ENCODE peak calls at places on chromosomes 12 and 14, in six cellular contexts. One of them, this sample, is unnamed.

GRCh38 chr14:50917449-50917848 is 26.8 kb downstream of the PYGL start:
- DNase-seq in endothelial cell: no peak
- DNase-seq in GM10248: no peak
- DNase-seq in lower lobe of right lung: no peak
- DNase-seq in colonic mucosa: no peak
- DNase-seq in heart left ventricle: no peak
- DNase-seq in this sample: no peak

GRCh38 chr12:131487379-131488129 is 223.3 kb upstream of the SFSWAP start:
- DNase-seq in endothelial cell: no peak
- DNase-seq in GM10248: no peak
- DNase-seq in lower lobe of right lung: no peak
- DNase-seq in colonic mucosa: no peak
- DNase-seq in heart left ventricle: no peak
- DNase-seq in this sample: no peak

GRCh38 chr14:105385322-105385637 is 13.1 kb upstream of the TEX22 start:
- DNase-seq in endothelial cell: no peak
- DNase-seq in GM10248: no peak
- DNase-seq in lower lobe of right lung: no peak
- DNase-seq in colonic mucosa: no peak
- DNase-seq in heart left ventricle: peak
- DNase-seq in this sample: no peak

GRCh38 chr12:62621239-62621638 is 154.6 kb downstream of the MON2 start:
- DNase-seq in endothelial cell: no peak
- DNase-seq in GM10248: no peak
- DNase-seq in lower lobe of right lung: no peak
- DNase-seq in colonic mucosa: no peak
- DNase-seq in heart left ventricle: no peak
- DNase-seq in this sample: no peak

GRCh38 chr12:42670719-42671118 is 81.2 kb upstream of the PRICKLE1 start:
- DNase-seq in endothelial cell: no peak
- DNase-seq in GM10248: no peak
- DNase-seq in lower lobe of right lung: no peak
- DNase-seq in colonic mucosa: no peak
- DNase-seq in heart left ventricle: no peak
- DNase-seq in this sample: no peak

GRCh38 chr14:51996148-51996746 is 6.9 kb downstream of the RTRAF start:
- DNase-seq in endothelial cell: no peak
- DNase-seq in GM10248: no peak
- DNase-seq in lower lobe of right lung: no peak
- DNase-seq in colonic mucosa: no peak
- DNase-seq in heart left ventricle: no peak
- DNase-seq in this sample: no peak

GRCh38 chr12:72015895-72016294 is 77.2 kb downstream of the TPH2 start:
- DNase-seq in endothelial cell: no peak
- DNase-seq in GM10248: no peak
- DNase-seq in lower lobe of right lung: no peak
- DNase-seq in colonic mucosa: no peak
- DNase-seq in heart left ventricle: no peak
- DNase-seq in this sample: no peak

GRCh38 chr14:69471436-69471835 is 13.1 kb upstream of the PLEKHD1 start:
- DNase-seq in endothelial cell: no peak
- DNase-seq in GM10248: no peak
- DNase-seq in lower lobe of right lung: no peak
- DNase-seq in colonic mucosa: no peak
- DNase-seq in heart left ventricle: no peak
- DNase-seq in this sample: no peak

GRCh38 chr12:94732367-94732990 is 82.1 kb upstream of the TMCC3 start:
- DNase-seq in endothelial cell: no peak
- DNase-seq in GM10248: no peak
- DNase-seq in lower lobe of right lung: no peak
- DNase-seq in colonic mucosa: no peak
- DNase-seq in heart left ventricle: no peak
- DNase-seq in this sample: no peak

GRCh38 chr12:30643366-30643765 is 52.3 kb downstream of the IPO8 start:
- DNase-seq in endothelial cell: no peak
- DNase-seq in GM10248: no peak
- DNase-seq in lower lobe of right lung: no peak
- DNase-seq in colonic mucosa: no peak
- DNase-seq in heart left ventricle: no peak
- DNase-seq in this sample: no peak

GRCh38 chr12:120885521-120885920 is 18.6 kb downstream of the SPPL3 start:
- DNase-seq in endothelial cell: no peak
- DNase-seq in GM10248: no peak
- DNase-seq in lower lobe of right lung: no peak
- DNase-seq in colonic mucosa: no peak
- DNase-seq in heart left ventricle: no peak
- DNase-seq in this sample: no peak

GRCh38 chr12:120882055-120882555 is 22.1 kb downstream of the SPPL3 start:
- DNase-seq in endothelial cell: no peak
- DNase-seq in GM10248: no peak
- DNase-seq in lower lobe of right lung: no peak
- DNase-seq in colonic mucosa: no peak
- DNase-seq in heart left ventricle: no peak
- DNase-seq in this sample: no peak

GRCh38 chr12:120887253-120888043 is 16.7 kb downstream of the SPPL3 start:
- DNase-seq in endothelial cell: no peak
- DNase-seq in GM10248: no peak
- DNase-seq in lower lobe of right lung: no peak
- DNase-seq in colonic mucosa: no peak
- DNase-seq in heart left ventricle: no peak
- DNase-seq in this sample: no peak

GRCh38 chr12:120886194-120887018 is 17.8 kb downstream of the SPPL3 start:
- DNase-seq in endothelial cell: no peak
- DNase-seq in GM10248: peak
- DNase-seq in lower lobe of right lung: no peak
- DNase-seq in colonic mucosa: no peak
- DNase-seq in heart left ventricle: no peak
- DNase-seq in this sample: no peak

DNA sequence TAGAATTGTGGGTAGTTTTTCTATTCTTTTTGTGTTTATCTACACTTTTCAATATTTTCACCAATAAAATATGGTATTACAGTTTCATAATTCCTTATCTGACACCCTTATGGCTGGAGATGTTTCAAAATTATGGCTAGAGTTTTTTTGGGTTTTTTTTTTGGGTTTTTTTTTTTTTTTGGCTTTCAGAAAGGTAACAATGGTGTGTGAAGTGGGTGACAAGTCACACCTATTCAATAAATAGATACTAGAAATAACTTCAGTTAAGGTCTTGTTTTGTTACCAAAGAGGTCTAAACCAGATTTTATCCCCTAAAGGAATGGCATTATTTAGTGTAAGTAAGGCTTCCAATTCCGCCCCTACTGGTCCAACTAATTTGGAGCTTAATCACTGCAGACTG is 19.5 kb downstream of the SPPL3 start:
- DNase-seq in endothelial cell: no peak
- DNase-seq in GM10248: no peak
- DNase-seq in lower lobe of right lung: no peak
- DNase-seq in colonic mucosa: no peak
- DNase-seq in heart left ventricle: no peak
- DNase-seq in this sample: no peak
- TF ChIP-seq CTCF in endothelial cell: no peak
- TF ChIP-seq CTCF in GM10248: no peak
- TF ChIP-seq CTCF in lower lobe of right lung: no peak
- TF ChIP-seq CTCF in colonic mucosa: no peak
- TF ChIP-seq CTCF in heart left ventricle: no peak
- TF ChIP-seq CTCF in this sample: no peak

GRCh38 chr12:109899783-109900751 is at the start of gene TCHP:
- DNase-seq in endothelial cell: peak
- DNase-seq in GM10248: peak
- DNase-seq in lower lobe of right lung: peak
- DNase-seq in colonic mucosa: peak
- DNase-seq in heart left ventricle: peak
- DNase-seq in this sample: no peak
- TF ChIP-seq CTCF in endothelial cell: no peak
- TF ChIP-seq CTCF in GM10248: peak
- TF ChIP-seq CTCF in lower lobe of right lung: peak
- TF ChIP-seq CTCF in colonic mucosa: no peak
- TF ChIP-seq CTCF in heart left ventricle: no peak
- TF ChIP-seq CTCF in this sample: peak

GRCh38 chr14:26255213-26255612 is 342.6 kb downstream of the NOVA1 start:
- DNase-seq in endothelial cell: no peak
- DNase-seq in GM10248: no peak
- DNase-seq in lower lobe of right lung: no peak
- DNase-seq in colonic mucosa: no peak
- DNase-seq in heart left ventricle: no peak
- DNase-seq in this sample: no peak
- TF ChIP-seq CTCF in endothelial cell: no peak
- TF ChIP-seq CTCF in GM10248: no peak
- TF ChIP-seq CTCF in lower lobe of right lung: peak
- TF ChIP-seq CTCF in colonic mucosa: no peak
- TF ChIP-seq CTCF in heart left ventricle: no peak
- TF ChIP-seq CTCF in this sample: peak

GRCh38 chr12:76568130-76568529 is 8.6 kb upstream of the OSBPL8 start:
- DNase-seq in endothelial cell: no peak
- DNase-seq in GM10248: no peak
- DNase-seq in lower lobe of right lung: no peak
- DNase-seq in colonic mucosa: no peak
- DNase-seq in heart left ventricle: no peak
- DNase-seq in this sample: no peak
- TF ChIP-seq CTCF in endothelial cell: no peak
- TF ChIP-seq CTCF in GM10248: no peak
- TF ChIP-seq CTCF in lower lobe of right lung: no peak
- TF ChIP-seq CTCF in colonic mucosa: no peak
- TF ChIP-seq CTCF in heart left ventricle: no peak
- TF ChIP-seq CTCF in this sample: no peak

DNA sequence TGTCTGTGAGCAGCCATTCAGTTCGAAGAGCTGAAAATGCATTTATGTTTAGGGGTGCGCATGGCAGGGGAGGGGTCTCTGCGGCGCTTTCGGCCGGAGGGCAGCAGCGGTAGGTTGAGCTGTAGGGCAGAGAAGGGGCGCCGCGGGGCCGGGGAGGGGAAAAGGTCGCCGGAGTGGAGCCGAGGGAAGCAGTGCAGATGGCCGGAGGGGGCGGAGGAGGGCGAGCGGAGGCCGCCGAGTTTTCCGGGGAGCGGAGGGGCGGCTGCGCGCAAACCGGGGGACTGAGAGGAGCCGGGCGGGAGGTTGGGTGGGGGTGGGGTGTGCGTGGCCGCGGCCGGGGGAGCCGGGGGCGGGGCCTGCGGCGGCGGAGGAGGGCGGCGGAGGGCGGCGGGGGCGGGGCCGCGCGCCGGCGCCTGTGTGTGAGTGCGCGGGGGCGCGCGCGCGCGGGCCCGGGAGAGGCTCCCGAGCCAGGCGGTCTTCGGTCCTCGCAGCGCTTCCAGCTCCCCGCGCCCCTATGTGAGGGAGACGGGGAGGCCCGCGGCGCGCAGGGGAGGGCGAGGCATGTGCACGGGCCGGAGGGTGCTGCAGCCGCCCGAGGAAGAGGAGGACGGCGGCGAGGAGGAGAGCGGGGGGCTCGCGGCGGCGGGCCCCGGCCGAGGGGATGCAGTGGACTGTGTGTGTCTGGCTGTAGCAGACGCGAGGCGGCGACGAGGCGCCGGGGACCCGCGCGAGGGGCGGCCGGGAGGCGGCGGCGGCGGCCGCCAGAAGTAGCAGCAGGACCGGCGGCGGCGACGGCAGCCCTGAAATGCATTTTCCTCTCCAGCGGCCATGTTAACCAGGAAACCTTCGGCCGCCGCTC is at the start of gene DYRK2:
- DNase-seq in endothelial cell: peak
- DNase-seq in GM10248: peak
- DNase-seq in lower lobe of right lung: peak
- DNase-seq in colonic mucosa: peak
- DNase-seq in heart left ventricle: peak
- DNase-seq in this sample: no peak
- TF ChIP-seq CTCF in endothelial cell: no peak
- TF ChIP-seq CTCF in GM10248: no peak
- TF ChIP-seq CTCF in lower lobe of right lung: no peak
- TF ChIP-seq CTCF in colonic mucosa: no peak
- TF ChIP-seq CTCF in heart left ventricle: no peak
- TF ChIP-seq CTCF in this sample: peak

GRCh38 chr14:97346675-97347074 is 549.5 kb downstream of the VRK1 start:
- DNase-seq in endothelial cell: no peak
- DNase-seq in GM10248: no peak
- DNase-seq in lower lobe of right lung: no peak
- DNase-seq in colonic mucosa: no peak
- DNase-seq in heart left ventricle: no peak
- DNase-seq in this sample: no peak
- TF ChIP-seq CTCF in endothelial cell: no peak
- TF ChIP-seq CTCF in GM10248: no peak
- TF ChIP-seq CTCF in lower lobe of right lung: no peak
- TF ChIP-seq CTCF in colonic mucosa: no peak
- TF ChIP-seq CTCF in heart left ventricle: no peak
- TF ChIP-seq CTCF in this sample: no peak

GRCh38 chr12:28175098-28175589 is 15.1 kb upstream of the CCDC91 start:
- DNase-seq in endothelial cell: no peak
- DNase-seq in GM10248: no peak
- DNase-seq in lower lobe of right lung: no peak
- DNase-seq in colonic mucosa: no peak
- DNase-seq in heart left ventricle: no peak
- DNase-seq in this sample: no peak

GRCh38 chr12:28171356-28172060 is 18.7 kb upstream of the CCDC91 start:
- DNase-seq in endothelial cell: no peak
- DNase-seq in GM10248: no peak
- DNase-seq in lower lobe of right lung: no peak
- DNase-seq in colonic mucosa: no peak
- DNase-seq in heart left ventricle: no peak
- DNase-seq in this sample: no peak

GRCh38 chr12:28173440-28173839 is 16.8 kb upstream of the CCDC91 start:
- DNase-seq in endothelial cell: no peak
- DNase-seq in GM10248: no peak
- DNase-seq in lower lobe of right lung: no peak
- DNase-seq in colonic mucosa: no peak
- DNase-seq in heart left ventricle: no peak
- DNase-seq in this sample: no peak

GRCh38 chr12:28176295-28176694 is 14.0 kb upstream of the CCDC91 start:
- DNase-seq in endothelial cell: no peak
- DNase-seq in GM10248: no peak
- DNase-seq in lower lobe of right lung: no peak
- DNase-seq in colonic mucosa: no peak
- DNase-seq in heart left ventricle: no peak
- DNase-seq in this sample: no peak

DNA sequence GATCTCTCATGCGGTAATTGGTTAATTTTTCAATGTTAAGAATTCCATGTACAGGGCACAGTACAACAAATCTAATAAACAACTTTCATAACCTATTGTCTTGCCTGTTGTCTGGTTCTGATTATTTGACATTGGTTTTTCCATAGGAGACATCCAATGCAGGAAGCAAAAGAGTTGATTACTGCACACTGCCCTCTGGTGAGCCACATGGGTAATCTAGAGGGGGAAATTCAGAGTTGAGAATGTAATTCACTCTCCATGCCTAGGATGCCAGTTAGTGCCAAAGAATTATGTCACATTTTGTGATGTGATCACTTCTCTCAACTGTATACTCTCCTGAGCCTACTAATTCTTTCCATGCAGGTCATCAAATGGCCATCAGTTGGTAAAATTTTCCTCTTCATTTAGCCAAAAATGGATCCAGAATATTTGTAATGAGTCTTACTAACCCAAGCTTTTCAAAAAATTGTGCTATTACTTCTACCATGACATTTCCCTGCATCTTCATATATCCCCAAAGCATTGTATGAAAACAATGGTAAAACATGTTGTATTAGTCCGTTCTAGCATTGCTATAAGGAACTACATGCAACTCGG is 17.7 kb upstream of the CCDC91 start:
- DNase-seq in endothelial cell: peak
- DNase-seq in GM10248: no peak
- DNase-seq in lower lobe of right lung: no peak
- DNase-seq in colonic mucosa: peak
- DNase-seq in heart left ventricle: no peak
- DNase-seq in this sample: no peak
- TF ChIP-seq CTCF in endothelial cell: no peak
- TF ChIP-seq CTCF in GM10248: peak
- TF ChIP-seq CTCF in lower lobe of right lung: peak
- TF ChIP-seq CTCF in colonic mucosa: peak
- TF ChIP-seq CTCF in heart left ventricle: peak
- TF ChIP-seq CTCF in this sample: peak

GRCh38 chr12:6262211-6262610 is 48.3 kb upstream of the PLEKHG6 start:
- DNase-seq in endothelial cell: no peak
- DNase-seq in GM10248: no peak
- DNase-seq in lower lobe of right lung: no peak
- DNase-seq in colonic mucosa: no peak
- DNase-seq in heart left ventricle: no peak
- DNase-seq in this sample: peak
- TF ChIP-seq CTCF in endothelial cell: no peak
- TF ChIP-seq CTCF in GM10248: no peak
- TF ChIP-seq CTCF in lower lobe of right lung: no peak
- TF ChIP-seq CTCF in colonic mucosa: no peak
- TF ChIP-seq CTCF in heart left ventricle: no peak
- TF ChIP-seq CTCF in this sample: no peak

This sample was measured in chondrocyte.